ENCODE peak calls at places on chromosomes 3 and 15, in nine cellular contexts. V is glomerular endothelial cell; B is CD4-positive, alpha-beta memory T cell; F is GDM1; M is effector memory CD4-positive, alpha-beta T cell; E is HFFc6; O is activated CD4-positive, alpha-beta memory T cell treated with anti-CD3 and anti-CD28 coated beads for 36 hours; X is epithelial cell of esophagus; U is cerebellar nuclear complex. K is an unnamed sample.
A peak's percentile ranks its signal among the peaks of the same experiment; 100 is the strongest.

GRCh38 chr3:178777718-178778411 is 241.6 kb downstream of the KCNMB2 start:
- DNase-seq in V (no peak), B (no peak), F (no peak), M (no peak), E (peak; percentile 63), O (no peak), X (peak; percentile 96), U (no peak), K (no peak)

GRCh38 chr15:81043568-81044301 is 43.0 kb downstream of the TLNRD1 start:
- DNase-seq in V (no peak), B (no peak), F (no peak), M (no peak), E (no peak), O (no peak), X (no peak), U (no peak), K (no peak)

GRCh38 chr3:43243590-43244587 is 42.5 kb upstream of the SNRK start:
- DNase-seq in V (no peak), B (no peak), F (peak; percentile 12), M (no peak), E (peak; percentile 41), O (peak; percentile 39), X (no peak), U (no peak), K (no peak)

GRCh38 chr3:64244011-64244942 is 19.0 kb upstream of the PRICKLE2 start:
- DNase-seq in V (no peak), B (no peak), F (no peak), M (no peak), E (peak; percentile 69), O (no peak), X (peak; percentile 63), U (no peak), K (no peak)

GRCh38 chr3:44468572-44469520 is 8.6 kb downstream of the ZNF445 start:
- DNase-seq in V (no peak), B (no peak), F (no peak), M (no peak), E (no peak), O (peak; percentile 74), X (peak; percentile 73), U (no peak), K (no peak)

GRCh38 chr3:131716007-131716406 is 213.2 kb upstream of the MRPL3 start:
- DNase-seq in V (no peak), B (no peak), F (no peak), M (no peak), E (no peak), O (no peak), X (no peak), U (no peak), K (no peak)

GRCh38 chr3:58965870-58966269 is 84.0 kb downstream of the CFAP20DC start:
- DNase-seq in V (no peak), B (no peak), F (no peak), M (no peak), E (no peak), O (no peak), X (no peak), U (no peak), K (no peak)

GRCh38 chr3:65483475-65483874 is 555.2 kb downstream of the MAGI1 start:
- DNase-seq in V (peak; percentile 9), B (no peak), F (no peak), M (no peak), E (no peak), O (no peak), X (peak; percentile 89), U (peak; percentile 78), K (no peak)

GRCh38 chr15:40894689-40895308 is 549 bp downstream of the VPS18 start:
- DNase-seq in V (no peak), B (peak; percentile 79), F (peak; percentile 14), M (peak; percentile 34), E (peak; percentile 81), O (peak; percentile 71), X (peak; percentile 71), U (no peak), K (peak; percentile 57)

GRCh38 chr15:71752604-71753289 is 57.6 kb upstream of the NR2E3 start:
- DNase-seq in V (peak; percentile 94), B (no peak), F (peak; percentile 31), M (no peak), E (peak; percentile 98), O (peak; percentile 23), X (peak; percentile 76), U (no peak), K (no peak)

GRCh38 chr15:38558714-38559059 is 5.9 kb downstream of the RASGRP1 start:
- DNase-seq in V (no peak), B (no peak), F (no peak), M (no peak), E (no peak), O (peak; percentile 44), X (peak; percentile 42), U (no peak), K (no peak)

GRCh38 chr15:92029104-92029466 is 175.6 kb downstream of the SLCO3A1 start:
- DNase-seq in V (no peak), B (no peak), F (no peak), M (no peak), E (no peak), O (no peak), X (no peak), U (no peak), K (no peak)

GRCh38 chr3:48656841-48657281 is 5.8 kb downstream of the CELSR3 start:
- DNase-seq in V (no peak), B (peak; percentile 49), F (no peak), M (peak; percentile 9), E (no peak), O (peak; percentile 41), X (no peak), U (no peak), K (no peak)

GRCh38 chr3:111609700-111610099 is 14.6 kb upstream of the ZBED2 start:
- DNase-seq in V (no peak), B (peak; percentile 45), F (no peak), M (no peak), E (no peak), O (no peak), X (no peak), U (no peak), K (no peak)

GRCh38 chr3:64832098-64832497 is 144.3 kb upstream of the ADAMTS9 start:
- DNase-seq in V (no peak), B (no peak), F (no peak), M (no peak), E (no peak), O (no peak), X (no peak), U (no peak), K (no peak)

GRCh38 chr15:67174446-67174845 is 80.0 kb downstream of the AAGAB start:
- DNase-seq in V (no peak), B (no peak), F (no peak), M (no peak), E (no peak), O (no peak), X (no peak), U (no peak), K (no peak)

GRCh38 chr3:9040996-9041395 is 77.7 kb upstream of the RAD18 start:
- DNase-seq in V (no peak), B (no peak), F (no peak), M (no peak), E (no peak), O (no peak), X (no peak), U (no peak), K (no peak)

GRCh38 chr3:13824521-13825316 is 55.2 kb downstream of the WNT7A start:
- DNase-seq in V (no peak), B (no peak), F (no peak), M (no peak), E (no peak), O (no peak), X (peak; percentile 23), U (no peak), K (no peak)

GRCh38 chr15:77620297-77620696 is 12.4 kb downstream of the LINGO1 start:
- DNase-seq in V (no peak), B (no peak), F (no peak), M (no peak), E (no peak), O (no peak), X (no peak), U (no peak), K (no peak)

GRCh38 chr3:15647629-15648167 is 46.2 kb downstream of the BTD start:
- DNase-seq in V (peak; percentile 98), B (peak; percentile 74), F (peak; percentile 79), M (peak; percentile 43), E (peak; percentile 87), O (peak; percentile 82), X (peak; percentile 49), U (no peak), K (peak; percentile 91)

GRCh38 chr15:77578641-77579372 is 53.9 kb downstream of the LINGO1 start:
- DNase-seq in V (no peak), B (no peak), F (no peak), M (no peak), E (no peak), O (no peak), X (no peak), U (no peak), K (no peak)

GRCh38 chr3:13419356-13420050 is 619 bp downstream of the NUP210 start:
- DNase-seq in V (no peak), B (peak; percentile 67), F (peak; percentile 48), M (peak; percentile 31), E (no peak), O (peak; percentile 68), X (peak; percentile 20), U (peak; percentile 2), K (peak; percentile 58)

GRCh38 chr3:8554725-8555621 is 53.4 kb downstream of the LMCD1 start:
- DNase-seq in V (no peak), B (no peak), F (no peak), M (no peak), E (peak; percentile 57), O (no peak), X (no peak), U (no peak), K (no peak)

GRCh38 chr15:65942436-65942835 is 73.1 kb downstream of the RAB11A start:
- DNase-seq in V (no peak), B (no peak), F (no peak), M (no peak), E (no peak), O (peak; percentile 30), X (no peak), U (no peak), K (peak; percentile 19)

GRCh38 chr3:102225407-102226132 is 209.2 kb upstream of the ZPLD1 start:
- DNase-seq in V (peak; percentile 55), B (no peak), F (peak; percentile 24), M (no peak), E (peak; percentile 77), O (no peak), X (peak; percentile 83), U (no peak), K (no peak)

GRCh38 chr3:114565201-114565600 is 271.4 kb downstream of the TIGIT start:
- DNase-seq in V (no peak), B (no peak), F (no peak), M (no peak), E (no peak), O (no peak), X (no peak), U (no peak), K (no peak)

GRCh38 chr15:65646486-65646885 is 24.7 kb downstream of the SLC24A1 start:
- DNase-seq in V (no peak), B (no peak), F (no peak), M (no peak), E (peak; percentile 35), O (no peak), X (peak; percentile 38), U (no peak), K (no peak)

GRCh38 chr3:101229681-101230080 is 90.7 kb downstream of the IMPG2 start:
- DNase-seq in V (no peak), B (no peak), F (no peak), M (no peak), E (peak; percentile 3), O (no peak), X (no peak), U (no peak), K (no peak)

GRCh38 chr3:65004316-65004715 is 316.5 kb upstream of the ADAMTS9 start:
- DNase-seq in V (no peak), B (no peak), F (no peak), M (no peak), E (no peak), O (no peak), X (no peak), U (no peak), K (no peak)

GRCh38 chr3:13289771-13290285 is 130.3 kb downstream of the NUP210 start:
- DNase-seq in V (no peak), B (no peak), F (no peak), M (no peak), E (no peak), O (no peak), X (no peak), U (no peak), K (no peak)

GRCh38 chr15:41562784-41563198 is 3.8 kb downstream of the TYRO3 start:
- DNase-seq in V (no peak), B (no peak), F (no peak), M (no peak), E (no peak), O (no peak), X (no peak), U (no peak), K (no peak)